ENCODE peak calls at places on chromosomes 16 and 17, in five cellular contexts. M is AML-193; S is D341Med; L is stimulated activated CD4-positive, alpha-beta T cell treated with anti-CD3 and anti-CD28 coated beads, Interleukin-1b, Interleukin-23, amount 100 ng/mL, for 1 hour; F is endothelial cell. C is an unnamed sample.

GRCh38 chr16:50601341-50601740 is 53.1 kb downstream of the NKD1 start:
- DNase-seq in M (no peak), S (no peak), L (no peak), F (no peak), C (no peak)

GRCh38 chr16:55842369-55843104 is 9.6 kb upstream of the CES1 start:
- DNase-seq in M (peak), S (peak), L (no peak), F (peak), C (peak)

GRCh38 chr16:89325861-89326471 is 108.5 kb downstream of the ZNF778 start:
- DNase-seq in M (peak), S (no peak), L (no peak), F (no peak), C (peak)

GRCh38 chr16:89506791-89507191 is 1.4 kb upstream of the SPG7 start:
- DNase-seq in M (no peak), S (no peak), L (no peak), F (no peak), C (no peak)

GRCh38 chr16:87963400-87963799 is 12.2 kb downstream of the BANP start:
- DNase-seq in M (no peak), S (no peak), L (peak), F (no peak), C (no peak)

GRCh38 chr17:31388770-31389672 is 2.5 kb upstream of the RAB11FIP4 start:
- DNase-seq in M (no peak), S (peak), L (peak), F (peak), C (no peak)

GRCh38 chr16:17544785-17545184 is 74.0 kb upstream of the XYLT1 start:
- DNase-seq in M (no peak), S (no peak), L (no peak), F (peak), C (no peak)

GRCh38 chr17:62656446-62656845 is 29.0 kb downstream of the MRC2 start:
- DNase-seq in M (no peak), S (peak), L (no peak), F (no peak), C (no peak)

GRCh38 chr16:4892356-4893102 is 44.4 kb downstream of the PPL start:
- DNase-seq in M (no peak), S (no peak), L (no peak), F (no peak), C (peak)

GRCh38 chr17:55202906-55203305 is 61.9 kb upstream of the HLF start:
- DNase-seq in M (no peak), S (no peak), L (no peak), F (no peak), C (no peak)

GRCh38 chr16:71956500-71956899 is 43.7 kb downstream of the PKD1L3 start:
- DNase-seq in M (peak), S (no peak), L (no peak), F (no peak), C (no peak)

GRCh38 chr17:41510251-41511065 is 5.0 kb upstream of the KRT13 start:
- DNase-seq in M (no peak), S (no peak), L (no peak), F (no peak), C (no peak)

GRCh38 chr17:57527437-57528083 is 217.5 kb downstream of the CCDC182 start:
- DNase-seq in M (no peak), S (no peak), L (no peak), F (no peak), C (no peak)

GRCh38 chr17:45431531-45432404 is 902 bp downstream of the ARHGAP27 start:
- DNase-seq in M (peak), S (peak), L (peak), F (peak), C (no peak)

GRCh38 chr16:50244140-50244503 is 22.2 kb upstream of the ADCY7 start:
- DNase-seq in M (no peak), S (no peak), L (no peak), F (no peak), C (no peak)

GRCh38 chr17:47120521-47121095 is 68.5 kb downstream of the CDC27 start:
- DNase-seq in M (no peak), S (no peak), L (no peak), F (no peak), C (no peak)

GRCh38 chr16:8890549-8890921 is 8.4 kb downstream of the LITAFD start:
- DNase-seq in M (no peak), S (no peak), L (no peak), F (no peak), C (no peak)

GRCh38 chr16:87407511-87408112 is 15.5 kb downstream of the MAP1LC3B start:
- DNase-seq in M (peak), S (no peak), L (no peak), F (no peak), C (no peak)

GRCh38 chr16:83699817-83700216 is 108.0 kb upstream of the HSBP1 start:
- DNase-seq in M (no peak), S (no peak), L (no peak), F (no peak), C (no peak)

GRCh38 chr16:31678649-31679325 is 151.1 kb downstream of the AHSP start:
- DNase-seq in M (no peak), S (no peak), L (no peak), F (no peak), C (no peak)

GRCh38 chr16:10362077-10362863 is 23.6 kb upstream of the ATF7IP2 start:
- DNase-seq in M (peak), S (no peak), L (no peak), F (no peak), C (no peak)

GRCh38 chr16:82867425-82867824 is 240.7 kb downstream of the CDH13 start:
- DNase-seq in M (no peak), S (no peak), L (no peak), F (no peak), C (no peak)

GRCh38 chr17:7046127-7046724 is 2.3 kb upstream of the SLC16A11 start:
- DNase-seq in M (no peak), S (no peak), L (no peak), F (no peak), C (no peak)

GRCh38 chr17:70078994-70079531 is 4.0 kb downstream of the KCNJ16 start:
- DNase-seq in M (no peak), S (no peak), L (no peak), F (no peak), C (no peak)

GRCh38 chr17:27455569-27455913 is 707 bp upstream of the KSR1 start:
- DNase-seq in M (no peak), S (no peak), L (no peak), F (no peak), C (no peak)

GRCh38 chr17:72380120-72380519 is 259.3 kb downstream of the SOX9 start:
- DNase-seq in M (no peak), S (no peak), L (no peak), F (no peak), C (no peak)

GRCh38 chr17:69762766-69763165 is 312.3 kb upstream of the KCNJ16 start:
- DNase-seq in M (no peak), S (no peak), L (no peak), F (no peak), C (no peak)

GRCh38 chr16:27198451-27199234 is 4.7 kb upstream of the KDM8 start:
- DNase-seq in M (no peak), S (no peak), L (no peak), F (no peak), C (no peak)

GRCh38 chr16:28182183-28182582 is 29.6 kb downstream of the XPO6 start:
- DNase-seq in M (no peak), S (no peak), L (no peak), F (no peak), C (no peak)